ENCODE peak calls at places on chromosomes 11 and 22, in ten cellular contexts. T is neuronal stem cell; N is CD4-positive, alpha-beta T cell; H is stimulated activated CD8-positive, alpha-beta memory T cell treated with anti-CD3 and anti-CD28 coated beads, Interleukin-4, amount 100 ng/mL, for 1 hour; M is esophagus squamous epithelium; R is NCI-H1417; Q is kidney epithelial cell; Y is fibroblast of the conjunctiva; Z is HL-60; D is activated CD8-positive, alpha-beta memory T cell treated with anti-CD3 and anti-CD28 coated beads, Interleukin-2, amount 50 U/mL, for 4 hours. W is an unnamed sample.

GRCh38 chr11:105144887-105145286 is 5.3 kb upstream of the CARD18 start:
- DNase-seq in T (no peak), N (no peak), H (no peak), M (no peak), R (peak), Q (peak), Y (peak), Z (no peak), D (no peak), W (no peak)

GRCh38 chr11:132496341-132496740 is 1036.0 kb downstream of the OPCML start:
- DNase-seq in T (no peak), N (no peak), H (no peak), M (no peak), R (no peak), Q (peak), Y (no peak), Z (no peak), D (no peak), W (no peak)

GRCh38 chr11:71140206-71140919 is 112.0 kb downstream of the SHANK2 start:
- DNase-seq in T (no peak), N (no peak), H (no peak), M (no peak), R (no peak), Q (no peak), Y (no peak), Z (no peak), D (no peak), W (no peak)

GRCh38 chr22:20146777-20147176 is 4.1 kb downstream of the CCDC188 start:
- DNase-seq in T (no peak), N (no peak), H (no peak), M (no peak), R (no peak), Q (no peak), Y (no peak), Z (no peak), D (no peak), W (no peak)

GRCh38 chr11:128908391-128909246 is 17.5 kb downstream of the KCNJ5 start:
- DNase-seq in T (no peak), N (no peak), H (no peak), M (no peak), R (no peak), Q (no peak), Y (no peak), Z (peak), D (no peak), W (no peak)

GRCh38 chr11:115944596-115944995 is 440.4 kb upstream of the CADM1 start:
- DNase-seq in T (no peak), N (no peak), H (no peak), M (no peak), R (no peak), Q (no peak), Y (no peak), Z (no peak), D (no peak), W (no peak)

GRCh38 chr11:61864814-61865775 is 26.2 kb downstream of the FADS3 start:
- DNase-seq in T (no peak), N (no peak), H (no peak), M (no peak), R (no peak), Q (no peak), Y (no peak), Z (no peak), D (no peak), W (no peak)

GRCh38 chr11:82978422-82979099 is 77.0 kb downstream of the DDIAS start:
- DNase-seq in T (no peak), N (no peak), H (no peak), M (no peak), R (no peak), Q (peak), Y (peak), Z (no peak), D (no peak), W (no peak)

GRCh38 chr22:27344546-27344945 is 457.0 kb downstream of the MN1 start:
- DNase-seq in T (no peak), N (no peak), H (no peak), M (no peak), R (no peak), Q (no peak), Y (no peak), Z (no peak), D (no peak), W (no peak)

GRCh38 chr11:10305964-10306918 is 1.4 kb downstream of the ADM start:
- DNase-seq in T (no peak), N (no peak), H (no peak), M (no peak), R (peak), Q (no peak), Y (no peak), Z (no peak), D (no peak), W (no peak)

GRCh38 chr22:20550057-20550817 is 42.8 kb downstream of the MED15 start:
- DNase-seq in T (no peak), N (no peak), H (no peak), M (no peak), R (no peak), Q (no peak), Y (no peak), Z (no peak), D (no peak), W (no peak)

GRCh38 chr11:110833033-110833484 is 120.8 kb upstream of the ARHGAP20 start:
- DNase-seq in T (no peak), N (no peak), H (no peak), M (no peak), R (no peak), Q (no peak), Y (peak), Z (no peak), D (no peak), W (no peak)

GRCh38 chr11:67355794-67356550 is 2.6 kb upstream of the POLD4 start:
- DNase-seq in T (no peak), N (no peak), H (no peak), M (no peak), R (no peak), Q (no peak), Y (no peak), Z (no peak), D (no peak), W (no peak)

GRCh38 chr11:76962583-76963416 is 71.4 kb upstream of the B3GNT6 start:
- DNase-seq in T (no peak), N (no peak), H (no peak), M (no peak), R (no peak), Q (no peak), Y (no peak), Z (no peak), D (no peak), W (no peak)

GRCh38 chr22:27614291-27615007 is 187.1 kb downstream of the MN1 start:
- DNase-seq in T (no peak), N (no peak), H (no peak), M (no peak), R (no peak), Q (no peak), Y (no peak), Z (no peak), D (no peak), W (no peak)

GRCh38 chr22:49021097-49021925 is 806.4 kb downstream of the BRD1 start:
- DNase-seq in T (no peak), N (no peak), H (no peak), M (no peak), R (peak), Q (no peak), Y (no peak), Z (no peak), D (no peak), W (no peak)

GRCh38 chr11:121722431-121723256 is 269.9 kb upstream of the SORL1-AS1 start:
- DNase-seq in T (peak), N (no peak), H (no peak), M (no peak), R (peak), Q (peak), Y (peak), Z (no peak), D (no peak), W (peak)

GRCh38 chr11:130452941-130453340 is 4.5 kb downstream of the ADAMTS15 start:
- DNase-seq in T (no peak), N (no peak), H (no peak), M (no peak), R (no peak), Q (no peak), Y (no peak), Z (no peak), D (no peak), W (no peak)

GRCh38 chr22:24894998-24895397 is 51.5 kb downstream of the LHFPL7 start:
- DNase-seq in T (no peak), N (no peak), H (no peak), M (no peak), R (peak), Q (peak), Y (peak), Z (peak), D (no peak), W (peak)

GRCh38 chr11:8252946-8253345 is 10.7 kb downstream of the LMO1 start:
- DNase-seq in T (no peak), N (no peak), H (no peak), M (no peak), R (no peak), Q (no peak), Y (no peak), Z (no peak), D (peak), W (no peak)

GRCh38 chr11:87324817-87325489 is 287.2 kb downstream of the TMEM135 start:
- DNase-seq in T (no peak), N (no peak), H (no peak), M (no peak), R (no peak), Q (no peak), Y (no peak), Z (no peak), D (no peak), W (no peak)